ENCODE peak calls at places on chromosomes 11 and 22, in eight cellular contexts. P is stimulated activated CD4-positive, alpha-beta T cell treated with anti-CD3 and anti-CD28 coated beads, Interleukin-15, amount 100 ng/mL, for 1 hour; U is activated naive CD8-positive, alpha-beta T cell treated with anti-CD3 and anti-CD28 coated beads for 36 hours; M is KBM-7; Z is foreskin melanocyte; S is left ventricle myocardium superior; T is NCI-H1092; C is hepatocyte. R is an unnamed sample.
A peak's percentile ranks its signal among the peaks of the same experiment; 100 is the strongest.

GRCh38 chr11:19672591-19673206 is 39.9 kb upstream of the NAV2 start:
- DNase-seq in P (no peak), U (no peak), M (no peak), Z (no peak), S (no peak), T (no peak), C (no peak), R (no peak)

GRCh38 chr11:61963282-61964057 is 4.0 kb downstream of the FTH1 start:
- DNase-seq in P (no peak), U (no peak), M (peak; percentile 90), Z (peak; percentile 71), S (no peak), T (no peak), C (no peak), R (no peak)

GRCh38 chr22:49008682-49009235 is 818.9 kb downstream of the BRD1 start:
- DNase-seq in P (no peak), U (no peak), M (no peak), Z (no peak), S (no peak), T (no peak), C (peak; percentile 1), R (no peak)

GRCh38 chr11:130141561-130142341 is 17.8 kb upstream of the ST14 start:
- DNase-seq in P (no peak), U (no peak), M (no peak), Z (no peak), S (peak; percentile 49), T (no peak), C (no peak), R (no peak)

GRCh38 chr22:37918149-37918548 is 12.1 kb downstream of the MICALL1 start:
- DNase-seq in P (no peak), U (no peak), M (no peak), Z (no peak), S (no peak), T (no peak), C (no peak), R (no peak)

GRCh38 chr22:33389927-33390326 is 331.7 kb upstream of the SYN3 start:
- DNase-seq in P (no peak), U (no peak), M (no peak), Z (no peak), S (no peak), T (no peak), C (no peak), R (no peak)

GRCh38 chr22:48923165-48923875 is 904.4 kb downstream of the BRD1 start:
- DNase-seq in P (no peak), U (no peak), M (no peak), Z (no peak), S (no peak), T (peak; percentile 8), C (no peak), R (no peak)

GRCh38 chr11:9015677-9016076 is 11.9 kb upstream of the NRIP3 start:
- DNase-seq in P (peak; percentile 11), U (peak; percentile 42), M (peak; percentile 81), Z (peak; percentile 66), S (peak; percentile 48), T (peak; percentile 49), C (peak; percentile 85), R (peak; percentile 64)

GRCh38 chr11:116558504-116559252 is 214.1 kb downstream of the BUD13 start:
- DNase-seq in P (no peak), U (no peak), M (no peak), Z (peak; percentile 11), S (no peak), T (no peak), C (no peak), R (no peak)

GRCh38 chr11:121555172-121555571 is 102.4 kb upstream of the SORL1-AS1 start:
- DNase-seq in P (no peak), U (no peak), M (no peak), Z (no peak), S (no peak), T (peak; percentile 90), C (no peak), R (no peak)

GRCh38 chr22:50731811-50732624 is 6.0 kb upstream of the ACR start:
- DNase-seq in P (peak; percentile 23), U (peak; percentile 56), M (peak; percentile 66), Z (peak; percentile 29), S (peak; percentile 65), T (no peak), C (peak; percentile 60), R (peak; percentile 64)

GRCh38 chr11:114152162-114152561 is 92.7 kb downstream of the ZBTB16 start:
- DNase-seq in P (no peak), U (no peak), M (no peak), Z (no peak), S (no peak), T (no peak), C (no peak), R (no peak)

GRCh38 chr11:104136861-104137260 is 27.1 kb downstream of the PDGFD start:
- DNase-seq in P (no peak), U (no peak), M (no peak), Z (no peak), S (no peak), T (no peak), C (no peak), R (no peak)

GRCh38 chr11:117934526-117935307 is 5.5 kb upstream of the TMPRSS13 start:
- DNase-seq in P (no peak), U (no peak), M (no peak), Z (no peak), S (no peak), T (no peak), C (no peak), R (no peak)

GRCh38 chr11:104625246-104625645 is 273.0 kb downstream of the CASP12 start:
- DNase-seq in P (no peak), U (no peak), M (no peak), Z (no peak), S (no peak), T (no peak), C (no peak), R (no peak)

GRCh38 chr22:25419247-25420113 is 145.0 kb upstream of the GRK3 start:
- DNase-seq in P (no peak), U (no peak), M (peak; percentile 75), Z (no peak), S (no peak), T (no peak), C (peak; percentile 49), R (no peak)

GRCh38 chr11:12448131-12448939 is 71.0 kb downstream of the PARVA start:
- DNase-seq in P (no peak), U (no peak), M (no peak), Z (no peak), S (no peak), T (no peak), C (no peak), R (no peak)

GRCh38 chr11:130760515-130761125 is 155.7 kb downstream of the SNX19 start:
- DNase-seq in P (no peak), U (no peak), M (no peak), Z (no peak), S (no peak), T (no peak), C (no peak), R (no peak)

GRCh38 chr22:41919357-41920224 is 4.7 kb upstream of the SHISA8 start:
- DNase-seq in P (no peak), U (peak; percentile 49), M (no peak), Z (no peak), S (peak; percentile 80), T (no peak), C (peak; percentile 66), R (peak; percentile 78)

GRCh38 chr11:13759050-13759449 is 90.6 kb downstream of the FAR1 start:
- DNase-seq in P (no peak), U (no peak), M (no peak), Z (no peak), S (no peak), T (no peak), C (no peak), R (no peak)

GRCh38 chr22:23779083-23779482 is 6.4 kb downstream of the MMP11 start:
- DNase-seq in P (no peak), U (no peak), M (no peak), Z (no peak), S (no peak), T (no peak), C (no peak), R (no peak)

GRCh38 chr11:130778026-130778425 is 138.3 kb downstream of the SNX19 start:
- DNase-seq in P (no peak), U (no peak), M (no peak), Z (no peak), S (no peak), T (no peak), C (no peak), R (no peak)

GRCh38 chr11:1017269-1018005 is 19.1 kb downstream of the MUC6 start:
- DNase-seq in P (no peak), U (no peak), M (no peak), Z (no peak), S (no peak), T (no peak), C (no peak), R (no peak)

GRCh38 chr22:27431896-27432295 is 369.7 kb downstream of the MN1 start:
- DNase-seq in P (no peak), U (no peak), M (no peak), Z (no peak), S (no peak), T (no peak), C (no peak), R (no peak)

GRCh38 chr11:123195182-123196059 is at the start of gene CLMP:
- DNase-seq in P (no peak), U (no peak), M (no peak), Z (no peak), S (peak; percentile 66), T (peak; percentile 43), C (peak; percentile 81), R (peak; percentile 81)

GRCh38 chr11:119323532-119324033 is 6.7 kb upstream of the MCAM start:
- DNase-seq in P (peak; percentile 46), U (peak; percentile 74), M (peak; percentile 81), Z (peak; percentile 64), S (peak; percentile 73), T (peak; percentile 67), C (peak; percentile 83), R (peak; percentile 76)

GRCh38 chr11:128116447-128117240 is 470.7 kb downstream of the ETS1 start:
- DNase-seq in P (no peak), U (no peak), M (no peak), Z (peak; percentile 3), S (no peak), T (peak; percentile 10), C (no peak), R (no peak)

GRCh38 chr11:36150986-36151385 is 138.2 kb downstream of the COMMD9 start:
- DNase-seq in P (no peak), U (no peak), M (no peak), Z (peak; percentile 82), S (no peak), T (no peak), C (no peak), R (no peak)